ENCODE peak calls at places on chromosomes 12 and 14, in six cellular contexts. U, E, N, T, L and D are unnamed samples. For H3K27me3 and H3K4me1, the result is how much of the 10 kb centered on the place peaks cover.

GRCh38 chr12:42483534-42483857 is 106.0 kb downstream of the PRICKLE1 start:
- DNase-seq in E (peak), T (peak), L (no peak), N (no peak), U (no peak), D (no peak)

GRCh38 chr12:123763093-123763492 is 992 bp downstream of the DNAH10 start:
- DNase-seq in T (no peak), L (no peak), N (no peak), E (no peak), U (peak), D (no peak)

GRCh38 chr12:51238037-51238509 is 553 bp upstream of the DAZAP2 start:
- DNase-seq in L (no peak), U (no peak), E (no peak), T (no peak), N (no peak), D (no peak)

GRCh38 chr12:99498756-99499155 is 148.8 kb upstream of the GARIN6 start:
- DNase-seq in N (no peak), U (no peak), T (no peak), E (no peak), L (no peak), D (no peak)

GRCh38 chr12:76866146-76866545 is 12.7 kb downstream of the CSRP2 start:
- DNase-seq in E (no peak), U (no peak), L (no peak), N (no peak), T (no peak), D (no peak)

GRCh38 chr12:27952510-27952909 is 20.0 kb downstream of the PTHLH start:
- DNase-seq in E (no peak), N (no peak), T (no peak), U (no peak), L (no peak), D (no peak)

GRCh38 chr12:62715086-62715786 is 219.7 kb downstream of the PPM1H start:
- DNase-seq in L (no peak), T (no peak), N (no peak), E (no peak), U (no peak), D (no peak)

GRCh38 chr14:99065551-99065950 is 206.4 kb downstream of the BCL11B start:
- DNase-seq in L (no peak), N (no peak), E (no peak), T (no peak), U (peak), D (no peak)

GRCh38 chr12:131369094-131369845 is 341.6 kb upstream of the SFSWAP start:
- DNase-seq in U (no peak), N (no peak), L (no peak), E (peak), T (peak), D (no peak)

GRCh38 chr12:88615490-88615889 is 35.2 kb upstream of the KITLG start:
- DNase-seq in T (no peak), U (no peak), L (no peak), N (no peak), E (no peak), D (no peak)

DNA sequence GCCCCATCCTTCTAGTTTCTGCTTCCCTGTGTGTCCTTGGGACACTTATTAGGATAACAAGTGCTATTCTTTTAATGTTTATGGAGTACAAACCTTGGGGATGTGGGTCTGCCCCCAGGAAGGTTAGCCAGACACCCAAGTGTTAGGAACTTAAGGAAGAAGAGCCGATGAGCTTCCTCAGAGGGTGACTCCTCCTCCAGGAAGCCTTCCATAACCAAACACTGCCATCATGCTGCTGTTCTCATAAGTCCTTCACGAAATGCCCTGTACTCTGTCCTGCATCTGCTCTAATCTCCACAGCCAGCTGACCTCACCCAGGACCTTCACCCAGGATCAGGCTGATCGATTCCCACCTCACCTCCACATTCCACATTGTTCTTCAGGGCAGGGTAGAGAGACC is 1.2 kb upstream of the KRT85 start:
- DNase-seq in L (no peak), E (no peak), U (no peak), N (no peak), T (no peak), D (no peak)
- H3K27me3 ChIP-seq in L (half or more), E (under half), U (under half), N (under half), T (under half), D (under half)

GRCh38 chr12:116246490-116247179 is 30.9 kb downstream of the MED13L start:
- DNase-seq in T (no peak), L (no peak), U (no peak), N (no peak), E (no peak), D (no peak)
- H3K4me1 ChIP-seq in T (half or more), L (under half), U (under half), N (half or more), E (under half), D (under half)

GRCh38 chr12:86523844-86524243 is 267.7 kb upstream of the MGAT4C start:
- DNase-seq in N (no peak), L (no peak), U (no peak), E (no peak), T (no peak), D (no peak)
- H3K27me3 ChIP-seq in N (under half), L (under half), U (under half), E (under half), T (under half), D (under half)

GRCh38 chr12:49667319-49668090 is 39.7 kb downstream of the FMNL3 start:
- DNase-seq in N (no peak), L (no peak), E (peak), T (no peak), U (no peak), D (no peak)

GRCh38 chr12:49665384-49665783 is 41.8 kb downstream of the FMNL3 start:
- DNase-seq in E (peak), U (no peak), L (no peak), N (no peak), T (no peak), D (no peak)

GRCh38 chr12:49664167-49664566 is 40.8 kb downstream of the PRPF40B start:
- DNase-seq in N (no peak), L (no peak), E (peak), T (no peak), U (no peak), D (no peak)

GRCh38 chr12:49664591-49665146 is 41.3 kb downstream of the PRPF40B start:
- DNase-seq in T (no peak), N (no peak), L (no peak), U (no peak), E (peak), D (no peak)

GRCh38 chr12:49666176-49666575 is 41.0 kb downstream of the FMNL3 start:
- DNase-seq in T (no peak), E (no peak), L (no peak), U (no peak), N (no peak), D (no peak)
- H3K4me1 ChIP-seq in T (half or more), E (under half), L (under half), U (under half), N (half or more), D (under half)

GRCh38 chr12:48979602-48980388 is 1.7 kb downstream of the WNT1 start:
- DNase-seq in L (no peak), T (peak), U (no peak), E (peak), N (no peak), D (peak)

GRCh38 chr12:48978291-48978740 is at the start of gene WNT1:
- DNase-seq in T (no peak), L (no peak), E (peak), U (no peak), N (no peak), D (no peak)

GRCh38 chr12:48980389-48980952 is 2.3 kb downstream of the WNT1 start:
- DNase-seq in T (peak), N (no peak), U (peak), E (peak), L (no peak), D (peak)

GRCh38 chr12:48977290-48978281 is 536 bp upstream of the WNT1 start:
- DNase-seq in N (peak), T (peak), U (peak), E (peak), L (peak), D (no peak)

DNA sequence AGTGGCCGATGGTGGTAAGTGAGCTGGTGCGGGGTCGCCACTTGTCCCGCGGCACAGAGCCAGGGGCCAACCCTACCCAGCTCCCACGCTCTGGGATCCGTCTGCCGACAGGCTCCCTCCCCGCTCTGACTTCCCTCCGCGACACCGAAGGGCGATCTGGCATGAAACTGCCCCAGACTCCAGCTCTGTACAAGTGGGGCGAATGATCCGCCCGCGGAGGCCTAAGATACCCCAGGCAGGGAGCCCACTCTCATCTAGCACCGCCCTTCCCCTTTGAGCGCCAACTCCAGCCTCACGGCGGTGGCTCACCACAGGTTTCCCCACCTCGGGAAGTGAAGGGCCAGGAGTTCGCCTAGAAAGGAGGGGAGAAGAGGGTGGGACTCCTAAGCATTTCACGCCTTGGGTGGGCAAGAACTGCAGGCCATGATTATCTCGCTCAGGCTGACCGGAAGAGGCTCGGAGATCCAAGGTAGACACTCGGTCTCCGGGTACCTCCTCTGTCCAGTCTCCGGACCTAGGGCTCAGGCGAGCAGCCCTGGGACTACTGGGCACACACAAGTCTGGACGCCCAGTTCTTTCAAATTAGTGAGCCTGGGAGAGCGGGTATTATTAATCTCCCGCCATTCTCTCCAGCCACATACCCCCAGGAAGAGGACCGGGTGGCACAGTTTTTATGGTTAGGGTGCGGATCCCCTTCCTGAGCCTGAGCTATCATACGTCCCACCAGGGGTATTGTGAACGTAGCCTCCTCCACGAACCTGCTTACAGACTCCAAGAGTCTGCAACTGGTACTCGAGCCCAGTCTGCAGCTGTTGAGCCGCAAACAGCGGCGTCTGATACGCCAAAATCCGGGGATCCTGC is 849 bp downstream of the WNT1 start:
- DNase-seq in U (no peak), L (no peak), N (no peak), T (no peak), E (peak), D (no peak)
- H3K27me3 ChIP-seq in U (half or more), L (half or more), N (half or more), T (under half), E (under half), D (half or more)

GRCh38 chr12:6199211-6199530 is 1.0 kb upstream of the CD9 start:
- DNase-seq in T (no peak), E (peak), U (no peak), L (no peak), N (no peak), D (no peak)

GRCh38 chr12:6198556-6198955 is 1.6 kb upstream of the CD9 start:
- DNase-seq in N (no peak), E (peak), U (peak), T (no peak), L (no peak), D (no peak)

GRCh38 chr12:6195665-6196535 is 4.3 kb upstream of the CD9 start:
- DNase-seq in E (peak), T (peak), N (peak), U (peak), L (peak), D (peak)

GRCh38 chr12:6199531-6200265 is 502 bp upstream of the CD9 start:
- DNase-seq in U (peak), N (peak), E (no peak), T (no peak), L (no peak), D (no peak)

DNA sequence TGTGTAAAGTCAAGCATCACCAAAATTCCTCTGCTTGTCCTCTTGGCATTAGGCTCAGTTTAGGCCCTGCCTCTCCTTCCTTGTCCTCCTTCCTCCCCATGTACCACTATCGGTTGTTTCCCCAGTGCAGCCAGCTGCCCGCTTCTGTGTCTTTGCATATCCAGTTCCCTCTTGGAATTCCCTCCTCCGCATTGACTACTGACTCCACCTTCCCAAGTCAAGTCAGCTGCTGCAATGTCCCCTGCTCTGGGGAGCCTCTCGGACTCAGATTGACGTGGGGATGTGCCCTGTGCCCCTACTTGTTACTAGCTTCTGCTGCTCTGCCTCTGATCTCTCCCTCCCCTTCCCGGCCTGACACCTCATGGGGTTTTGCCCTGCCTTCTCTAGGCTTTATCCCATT is 2.2 kb upstream of the CD9 start:
- DNase-seq in N (no peak), E (peak), L (no peak), T (no peak), U (no peak), D (no peak)
- H3K4me1 ChIP-seq in N (under half), E (under half), L (half or more), T (under half), U (under half), D (under half)